ENCODE peak calls at places on chromosomes 5 and 9, in five cellular contexts. One of them, this sample, is unnamed.

GRCh38 chr9:97411789-97412627 is at the start of gene TDRD7:
- DNase-seq in activated CD8-positive, alpha-beta T cell treated with anti-CD3 and anti-CD28 coated beads, Interleukin-2, amount 10 ng/mL, durations not matched to agents 7 days and 5 days: peak
- DNase-seq in effector CD4-positive, alpha-beta T cell: peak
- DNase-seq in NCI-H1930: peak
- DNase-seq in breast epithelium: peak
- DNase-seq in this sample: peak

GRCh38 chr5:172528440-172528839 is 74.1 kb upstream of the SH3PXD2B start:
- DNase-seq in activated CD8-positive, alpha-beta T cell treated with anti-CD3 and anti-CD28 coated beads, Interleukin-2, amount 10 ng/mL, durations not matched to agents 7 days and 5 days: no peak
- DNase-seq in effector CD4-positive, alpha-beta T cell: no peak
- DNase-seq in NCI-H1930: no peak
- DNase-seq in breast epithelium: no peak
- DNase-seq in this sample: no peak

GRCh38 chr5:32223972-32224608 is 50.0 kb upstream of the GOLPH3 start:
- DNase-seq in activated CD8-positive, alpha-beta T cell treated with anti-CD3 and anti-CD28 coated beads, Interleukin-2, amount 10 ng/mL, durations not matched to agents 7 days and 5 days: no peak
- DNase-seq in effector CD4-positive, alpha-beta T cell: no peak
- DNase-seq in NCI-H1930: no peak
- DNase-seq in breast epithelium: no peak
- DNase-seq in this sample: no peak

GRCh38 chr9:35552376-35552775 is 52.7 kb upstream of the TESK1 start:
- DNase-seq in activated CD8-positive, alpha-beta T cell treated with anti-CD3 and anti-CD28 coated beads, Interleukin-2, amount 10 ng/mL, durations not matched to agents 7 days and 5 days: no peak
- DNase-seq in effector CD4-positive, alpha-beta T cell: no peak
- DNase-seq in NCI-H1930: no peak
- DNase-seq in breast epithelium: no peak
- DNase-seq in this sample: no peak

GRCh38 chr5:110726249-110727024 is at the start of gene TMEM232:
- DNase-seq in activated CD8-positive, alpha-beta T cell treated with anti-CD3 and anti-CD28 coated beads, Interleukin-2, amount 10 ng/mL, durations not matched to agents 7 days and 5 days: peak
- DNase-seq in effector CD4-positive, alpha-beta T cell: peak
- DNase-seq in NCI-H1930: peak
- DNase-seq in breast epithelium: peak
- DNase-seq in this sample: peak

GRCh38 chr5:756865-757345 is 27.6 kb downstream of the ZDHHC11B start:
- DNase-seq in activated CD8-positive, alpha-beta T cell treated with anti-CD3 and anti-CD28 coated beads, Interleukin-2, amount 10 ng/mL, durations not matched to agents 7 days and 5 days: peak
- DNase-seq in effector CD4-positive, alpha-beta T cell: no peak
- DNase-seq in NCI-H1930: no peak
- DNase-seq in breast epithelium: peak
- DNase-seq in this sample: no peak

GRCh38 chr5:111742595-111742994 is 14.4 kb downstream of the NREP start:
- DNase-seq in activated CD8-positive, alpha-beta T cell treated with anti-CD3 and anti-CD28 coated beads, Interleukin-2, amount 10 ng/mL, durations not matched to agents 7 days and 5 days: no peak
- DNase-seq in effector CD4-positive, alpha-beta T cell: no peak
- DNase-seq in NCI-H1930: no peak
- DNase-seq in breast epithelium: no peak
- DNase-seq in this sample: no peak

GRCh38 chr9:96398582-96399334 is 15.2 kb upstream of the SLC35D2 start:
- DNase-seq in activated CD8-positive, alpha-beta T cell treated with anti-CD3 and anti-CD28 coated beads, Interleukin-2, amount 10 ng/mL, durations not matched to agents 7 days and 5 days: peak
- DNase-seq in effector CD4-positive, alpha-beta T cell: no peak
- DNase-seq in NCI-H1930: no peak
- DNase-seq in breast epithelium: no peak
- DNase-seq in this sample: peak

GRCh38 chr9:122004589-122004988 is 88.5 kb downstream of the TTLL11 start:
- DNase-seq in activated CD8-positive, alpha-beta T cell treated with anti-CD3 and anti-CD28 coated beads, Interleukin-2, amount 10 ng/mL, durations not matched to agents 7 days and 5 days: peak
- DNase-seq in effector CD4-positive, alpha-beta T cell: no peak
- DNase-seq in NCI-H1930: no peak
- DNase-seq in breast epithelium: no peak
- DNase-seq in this sample: no peak

GRCh38 chr9:77433675-77434445 is 214.3 kb downstream of the GNA14 start:
- DNase-seq in activated CD8-positive, alpha-beta T cell treated with anti-CD3 and anti-CD28 coated beads, Interleukin-2, amount 10 ng/mL, durations not matched to agents 7 days and 5 days: peak
- DNase-seq in effector CD4-positive, alpha-beta T cell: peak
- DNase-seq in NCI-H1930: peak
- DNase-seq in breast epithelium: no peak
- DNase-seq in this sample: peak

GRCh38 chr9:16417101-16417500 is 453.4 kb downstream of the BNC2 start:
- DNase-seq in activated CD8-positive, alpha-beta T cell treated with anti-CD3 and anti-CD28 coated beads, Interleukin-2, amount 10 ng/mL, durations not matched to agents 7 days and 5 days: no peak
- DNase-seq in effector CD4-positive, alpha-beta T cell: no peak
- DNase-seq in NCI-H1930: peak
- DNase-seq in breast epithelium: no peak
- DNase-seq in this sample: no peak

GRCh38 chr5:68272289-68272688 is 56.7 kb downstream of the PIK3R1 start:
- DNase-seq in activated CD8-positive, alpha-beta T cell treated with anti-CD3 and anti-CD28 coated beads, Interleukin-2, amount 10 ng/mL, durations not matched to agents 7 days and 5 days: no peak
- DNase-seq in effector CD4-positive, alpha-beta T cell: no peak
- DNase-seq in NCI-H1930: no peak
- DNase-seq in breast epithelium: no peak
- DNase-seq in this sample: no peak

GRCh38 chr9:130167927-130168326 is 4.3 kb upstream of the NCS1 start:
- DNase-seq in activated CD8-positive, alpha-beta T cell treated with anti-CD3 and anti-CD28 coated beads, Interleukin-2, amount 10 ng/mL, durations not matched to agents 7 days and 5 days: no peak
- DNase-seq in effector CD4-positive, alpha-beta T cell: no peak
- DNase-seq in NCI-H1930: no peak
- DNase-seq in breast epithelium: no peak
- DNase-seq in this sample: no peak

GRCh38 chr5:44638286-44638869 is 170.4 kb upstream of the MRPS30 start:
- DNase-seq in activated CD8-positive, alpha-beta T cell treated with anti-CD3 and anti-CD28 coated beads, Interleukin-2, amount 10 ng/mL, durations not matched to agents 7 days and 5 days: no peak
- DNase-seq in effector CD4-positive, alpha-beta T cell: no peak
- DNase-seq in NCI-H1930: no peak
- DNase-seq in breast epithelium: no peak
- DNase-seq in this sample: no peak

GRCh38 chr9:76591256-76591950 is 132.4 kb downstream of the GCNT1 start:
- DNase-seq in activated CD8-positive, alpha-beta T cell treated with anti-CD3 and anti-CD28 coated beads, Interleukin-2, amount 10 ng/mL, durations not matched to agents 7 days and 5 days: no peak
- DNase-seq in effector CD4-positive, alpha-beta T cell: no peak
- DNase-seq in NCI-H1930: no peak
- DNase-seq in breast epithelium: no peak
- DNase-seq in this sample: no peak

GRCh38 chr5:14208071-14209021 is 65.2 kb downstream of the TRIO start:
- DNase-seq in activated CD8-positive, alpha-beta T cell treated with anti-CD3 and anti-CD28 coated beads, Interleukin-2, amount 10 ng/mL, durations not matched to agents 7 days and 5 days: no peak
- DNase-seq in effector CD4-positive, alpha-beta T cell: no peak
- DNase-seq in NCI-H1930: no peak
- DNase-seq in breast epithelium: no peak
- DNase-seq in this sample: no peak

GRCh38 chr9:91039125-91039834 is 237.7 kb downstream of the SYK start:
- DNase-seq in activated CD8-positive, alpha-beta T cell treated with anti-CD3 and anti-CD28 coated beads, Interleukin-2, amount 10 ng/mL, durations not matched to agents 7 days and 5 days: no peak
- DNase-seq in effector CD4-positive, alpha-beta T cell: no peak
- DNase-seq in NCI-H1930: no peak
- DNase-seq in breast epithelium: no peak
- DNase-seq in this sample: no peak

GRCh38 chr5:53243403-53243802 is 133.8 kb upstream of the MOCS2 start:
- DNase-seq in activated CD8-positive, alpha-beta T cell treated with anti-CD3 and anti-CD28 coated beads, Interleukin-2, amount 10 ng/mL, durations not matched to agents 7 days and 5 days: no peak
- DNase-seq in effector CD4-positive, alpha-beta T cell: no peak
- DNase-seq in NCI-H1930: no peak
- DNase-seq in breast epithelium: no peak
- DNase-seq in this sample: no peak

GRCh38 chr9:19378647-19379046 is 1.4 kb downstream of the RPS6 start:
- DNase-seq in activated CD8-positive, alpha-beta T cell treated with anti-CD3 and anti-CD28 coated beads, Interleukin-2, amount 10 ng/mL, durations not matched to agents 7 days and 5 days: no peak
- DNase-seq in effector CD4-positive, alpha-beta T cell: no peak
- DNase-seq in NCI-H1930: no peak
- DNase-seq in breast epithelium: no peak
- DNase-seq in this sample: no peak

GRCh38 chr5:170313344-170313743 is 15.8 kb upstream of the LCP2 start:
- DNase-seq in activated CD8-positive, alpha-beta T cell treated with anti-CD3 and anti-CD28 coated beads, Interleukin-2, amount 10 ng/mL, durations not matched to agents 7 days and 5 days: peak
- DNase-seq in effector CD4-positive, alpha-beta T cell: no peak
- DNase-seq in NCI-H1930: no peak
- DNase-seq in breast epithelium: no peak
- DNase-seq in this sample: no peak

GRCh38 chr5:160979356-160979755 is 127.3 kb upstream of the ATP10B start:
- DNase-seq in activated CD8-positive, alpha-beta T cell treated with anti-CD3 and anti-CD28 coated beads, Interleukin-2, amount 10 ng/mL, durations not matched to agents 7 days and 5 days: no peak
- DNase-seq in effector CD4-positive, alpha-beta T cell: no peak
- DNase-seq in NCI-H1930: no peak
- DNase-seq in breast epithelium: no peak
- DNase-seq in this sample: no peak

GRCh38 chr9:126440938-126441337 is 114.3 kb downstream of the MVB12B start:
- DNase-seq in activated CD8-positive, alpha-beta T cell treated with anti-CD3 and anti-CD28 coated beads, Interleukin-2, amount 10 ng/mL, durations not matched to agents 7 days and 5 days: no peak
- DNase-seq in effector CD4-positive, alpha-beta T cell: no peak
- DNase-seq in NCI-H1930: peak
- DNase-seq in breast epithelium: no peak
- DNase-seq in this sample: no peak

GRCh38 chr5:126806-127205 is 34.8 kb downstream of the PLEKHG4B start:
- DNase-seq in activated CD8-positive, alpha-beta T cell treated with anti-CD3 and anti-CD28 coated beads, Interleukin-2, amount 10 ng/mL, durations not matched to agents 7 days and 5 days: no peak
- DNase-seq in effector CD4-positive, alpha-beta T cell: no peak
- DNase-seq in NCI-H1930: no peak
- DNase-seq in breast epithelium: no peak
- DNase-seq in this sample: no peak

GRCh38 chr9:81687521-81688261 is 1.7 kb downstream of the TLE1 start:
- DNase-seq in activated CD8-positive, alpha-beta T cell treated with anti-CD3 and anti-CD28 coated beads, Interleukin-2, amount 10 ng/mL, durations not matched to agents 7 days and 5 days: no peak
- DNase-seq in effector CD4-positive, alpha-beta T cell: no peak
- DNase-seq in NCI-H1930: no peak
- DNase-seq in breast epithelium: peak
- DNase-seq in this sample: peak

GRCh38 chr5:38722918-38723317 is 122.9 kb upstream of the OSMR start:
- DNase-seq in activated CD8-positive, alpha-beta T cell treated with anti-CD3 and anti-CD28 coated beads, Interleukin-2, amount 10 ng/mL, durations not matched to agents 7 days and 5 days: no peak
- DNase-seq in effector CD4-positive, alpha-beta T cell: no peak
- DNase-seq in NCI-H1930: no peak
- DNase-seq in breast epithelium: no peak
- DNase-seq in this sample: no peak

GRCh38 chr5:126536874-126537273 is 58.1 kb downstream of the ALDH7A1 start:
- DNase-seq in activated CD8-positive, alpha-beta T cell treated with anti-CD3 and anti-CD28 coated beads, Interleukin-2, amount 10 ng/mL, durations not matched to agents 7 days and 5 days: no peak
- DNase-seq in effector CD4-positive, alpha-beta T cell: no peak
- DNase-seq in NCI-H1930: no peak
- DNase-seq in breast epithelium: no peak
- DNase-seq in this sample: no peak

GRCh38 chr9:135937521-135938489 is 23.4 kb downstream of the UBAC1 start:
- DNase-seq in activated CD8-positive, alpha-beta T cell treated with anti-CD3 and anti-CD28 coated beads, Interleukin-2, amount 10 ng/mL, durations not matched to agents 7 days and 5 days: no peak
- DNase-seq in effector CD4-positive, alpha-beta T cell: no peak
- DNase-seq in NCI-H1930: no peak
- DNase-seq in breast epithelium: no peak
- DNase-seq in this sample: no peak

GRCh38 chr5:16856531-16856930 is 79.6 kb downstream of the MYO10 start:
- DNase-seq in activated CD8-positive, alpha-beta T cell treated with anti-CD3 and anti-CD28 coated beads, Interleukin-2, amount 10 ng/mL, durations not matched to agents 7 days and 5 days: no peak
- DNase-seq in effector CD4-positive, alpha-beta T cell: no peak
- DNase-seq in NCI-H1930: no peak
- DNase-seq in breast epithelium: no peak
- DNase-seq in this sample: no peak

GRCh38 chr5:95526871-95527270 is 27.9 kb downstream of the SKIC3 start:
- DNase-seq in activated CD8-positive, alpha-beta T cell treated with anti-CD3 and anti-CD28 coated beads, Interleukin-2, amount 10 ng/mL, durations not matched to agents 7 days and 5 days: no peak
- DNase-seq in effector CD4-positive, alpha-beta T cell: no peak
- DNase-seq in NCI-H1930: no peak
- DNase-seq in breast epithelium: no peak
- DNase-seq in this sample: no peak